ENCODE peak calls at places on chromosomes 2 and 18, in five cellular contexts. L is SK-MEL-5, Q is T-helper 9 cell, R is COR-L47, V is Caco-2. B is an unnamed sample.
A peak's percentile ranks its signal among the peaks of the same experiment; 100 is the strongest.

GRCh38 chr2:171154348-171154747 is 6.3 kb downstream of the TLK1 start:
- DNase-seq in L (no peak), Q (no peak), R (no peak), V (no peak), B (no peak)

GRCh38 chr2:205908491-205909193 is 177.3 kb downstream of the INO80D start:
- DNase-seq in L (no peak), Q (no peak), R (no peak), V (no peak), B (no peak)

GRCh38 chr2:71482055-71482454 is 28.7 kb downstream of the DYSF start:
- DNase-seq in L (no peak), Q (no peak), R (no peak), V (no peak), B (no peak)

GRCh38 chr2:239596298-239596697 is 195.5 kb upstream of the HDAC4 start:
- DNase-seq in L (no peak), Q (no peak), R (peak; percentile 3), V (no peak), B (no peak)

GRCh38 chr2:188042412-188042811 is 249.3 kb upstream of the GULP1 start:
- DNase-seq in L (no peak), Q (no peak), R (no peak), V (no peak), B (peak; percentile 51)

GRCh38 chr2:174445248-174445647 is 41.6 kb downstream of the GPR155 start:
- DNase-seq in L (no peak), Q (no peak), R (no peak), V (no peak), B (no peak)

GRCh38 chr2:191552036-191552435 is 125.9 kb upstream of the NABP1 start:
- DNase-seq in L (no peak), Q (no peak), R (peak; percentile 23), V (no peak), B (peak; percentile 73)

GRCh38 chr18:10376735-10377134 is 77.7 kb upstream of the APCDD1 start:
- DNase-seq in L (no peak), Q (no peak), R (no peak), V (no peak), B (no peak)

GRCh38 chr18:48944634-48945033 is 6.1 kb downstream of the SMAD7 start:
- DNase-seq in L (no peak), Q (no peak), R (no peak), V (no peak), B (no peak)

GRCh38 chr18:10566390-10566789 is 40.6 kb downstream of the NAPG start:
- DNase-seq in L (no peak), Q (no peak), R (no peak), V (no peak), B (no peak)

GRCh38 chr2:113370478-113371091 is 66.9 kb upstream of the ZNG1B start:
- DNase-seq in L (peak; percentile 84), Q (peak; percentile 45), R (no peak), V (peak; percentile 84), B (peak; percentile 38)

B was measured in foreskin melanocyte.